ENCODE peak calls at places on chromosomes 4 and X, in ten cellular contexts. One of them, this sample, is unnamed.

GRCh38 chr4:105714071-105714521 is 5.5 kb downstream of the GSTCD start:
- DNase-seq in AG09319: no peak
- DNase-seq in activated B cell treated with CpG ODN at 0.5 μM for 24 hours: no peak
- DNase-seq in HepG2: no peak
- DNase-seq in IMR-90: no peak
- DNase-seq in GM13976: peak
- DNase-seq in mammary epithelial cell: peak
- DNase-seq in HCT116: no peak
- DNase-seq in WTC11: no peak
- DNase-seq in astrocyte of the spinal cord: no peak
- DNase-seq in this sample: no peak

GRCh38 chr4:86935499-86935832 is 655 bp downstream of the AFF1 start:
- DNase-seq in AG09319: no peak
- DNase-seq in activated B cell treated with CpG ODN at 0.5 μM for 24 hours: no peak
- DNase-seq in HepG2: no peak
- DNase-seq in IMR-90: no peak
- DNase-seq in GM13976: no peak
- DNase-seq in mammary epithelial cell: no peak
- DNase-seq in HCT116: no peak
- DNase-seq in WTC11: no peak
- DNase-seq in astrocyte of the spinal cord: no peak
- DNase-seq in this sample: no peak

GRCh38 chr4:58301384-58301783 is 1191.2 kb upstream of the IGFBP7 start:
- DNase-seq in AG09319: no peak
- DNase-seq in activated B cell treated with CpG ODN at 0.5 μM for 24 hours: no peak
- DNase-seq in HepG2: no peak
- DNase-seq in IMR-90: no peak
- DNase-seq in GM13976: no peak
- DNase-seq in mammary epithelial cell: no peak
- DNase-seq in HCT116: no peak
- DNase-seq in WTC11: no peak
- DNase-seq in astrocyte of the spinal cord: peak
- DNase-seq in this sample: no peak

GRCh38 chr4:5895287-5895686 is 2.4 kb upstream of the CRMP1 start:
- DNase-seq in AG09319: no peak
- DNase-seq in activated B cell treated with CpG ODN at 0.5 μM for 24 hours: no peak
- DNase-seq in HepG2: no peak
- DNase-seq in IMR-90: peak
- DNase-seq in GM13976: no peak
- DNase-seq in mammary epithelial cell: no peak
- DNase-seq in HCT116: no peak
- DNase-seq in WTC11: no peak
- DNase-seq in astrocyte of the spinal cord: no peak
- DNase-seq in this sample: no peak

GRCh38 chr4:179671609-179672008 is 2229.4 kb upstream of the AGA start:
- DNase-seq in AG09319: no peak
- DNase-seq in activated B cell treated with CpG ODN at 0.5 μM for 24 hours: no peak
- DNase-seq in HepG2: no peak
- DNase-seq in IMR-90: peak
- DNase-seq in GM13976: no peak
- DNase-seq in mammary epithelial cell: no peak
- DNase-seq in HCT116: no peak
- DNase-seq in WTC11: no peak
- DNase-seq in astrocyte of the spinal cord: peak
- DNase-seq in this sample: no peak

GRCh38 chr4:161650812-161651211 is 513.0 kb downstream of the FSTL5 start:
- DNase-seq in AG09319: no peak
- DNase-seq in activated B cell treated with CpG ODN at 0.5 μM for 24 hours: no peak
- DNase-seq in HepG2: no peak
- DNase-seq in IMR-90: no peak
- DNase-seq in GM13976: no peak
- DNase-seq in mammary epithelial cell: no peak
- DNase-seq in HCT116: no peak
- DNase-seq in WTC11: no peak
- DNase-seq in astrocyte of the spinal cord: no peak
- DNase-seq in this sample: no peak

GRCh38 chrX:71366674-71367256 is 608 bp downstream of the TAF1 start:
- DNase-seq in AG09319: no peak
- DNase-seq in activated B cell treated with CpG ODN at 0.5 μM for 24 hours: no peak
- DNase-seq in HepG2: no peak
- DNase-seq in IMR-90: peak
- DNase-seq in GM13976: peak
- DNase-seq in mammary epithelial cell: peak
- DNase-seq in HCT116: no peak
- DNase-seq in WTC11: peak
- DNase-seq in astrocyte of the spinal cord: peak
- DNase-seq in this sample: no peak

GRCh38 chrX:71514367-71515038 is 18.4 kb upstream of the OGT start:
- DNase-seq in AG09319: no peak
- DNase-seq in activated B cell treated with CpG ODN at 0.5 μM for 24 hours: no peak
- DNase-seq in HepG2: no peak
- DNase-seq in IMR-90: no peak
- DNase-seq in GM13976: peak
- DNase-seq in mammary epithelial cell: no peak
- DNase-seq in HCT116: no peak
- DNase-seq in WTC11: no peak
- DNase-seq in astrocyte of the spinal cord: no peak
- DNase-seq in this sample: no peak

GRCh38 chr4:85147481-85148076 is 181.1 kb upstream of the WDFY3 start:
- DNase-seq in AG09319: peak
- DNase-seq in activated B cell treated with CpG ODN at 0.5 μM for 24 hours: no peak
- DNase-seq in HepG2: peak
- DNase-seq in IMR-90: peak
- DNase-seq in GM13976: peak
- DNase-seq in mammary epithelial cell: peak
- DNase-seq in HCT116: peak
- DNase-seq in WTC11: peak
- DNase-seq in astrocyte of the spinal cord: peak
- DNase-seq in this sample: no peak

GRCh38 chrX:123648028-123648810 is 84.6 kb downstream of the THOC2 start:
- DNase-seq in AG09319: peak
- DNase-seq in activated B cell treated with CpG ODN at 0.5 μM for 24 hours: no peak
- DNase-seq in HepG2: peak
- DNase-seq in IMR-90: peak
- DNase-seq in GM13976: no peak
- DNase-seq in mammary epithelial cell: no peak
- DNase-seq in HCT116: no peak
- DNase-seq in WTC11: peak
- DNase-seq in astrocyte of the spinal cord: peak
- DNase-seq in this sample: no peak

GRCh38 chrX:34218063-34218462 is 85.9 kb upstream of the FAM47A start:
- DNase-seq in AG09319: no peak
- DNase-seq in activated B cell treated with CpG ODN at 0.5 μM for 24 hours: no peak
- DNase-seq in HepG2: no peak
- DNase-seq in IMR-90: no peak
- DNase-seq in GM13976: no peak
- DNase-seq in mammary epithelial cell: no peak
- DNase-seq in HCT116: no peak
- DNase-seq in WTC11: no peak
- DNase-seq in astrocyte of the spinal cord: no peak
- DNase-seq in this sample: no peak

GRCh38 chr4:168797738-168798375 is 212.2 kb downstream of the CBR4 start:
- DNase-seq in AG09319: no peak
- DNase-seq in activated B cell treated with CpG ODN at 0.5 μM for 24 hours: no peak
- DNase-seq in HepG2: no peak
- DNase-seq in IMR-90: no peak
- DNase-seq in GM13976: no peak
- DNase-seq in mammary epithelial cell: no peak
- DNase-seq in HCT116: no peak
- DNase-seq in WTC11: no peak
- DNase-seq in astrocyte of the spinal cord: no peak
- DNase-seq in this sample: no peak

GRCh38 chr4:34037280-34037679 is 2207.0 kb downstream of the ARAP2 start:
- DNase-seq in AG09319: no peak
- DNase-seq in activated B cell treated with CpG ODN at 0.5 μM for 24 hours: no peak
- DNase-seq in HepG2: no peak
- DNase-seq in IMR-90: no peak
- DNase-seq in GM13976: no peak
- DNase-seq in mammary epithelial cell: no peak
- DNase-seq in HCT116: no peak
- DNase-seq in WTC11: no peak
- DNase-seq in astrocyte of the spinal cord: no peak
- DNase-seq in this sample: no peak

GRCh38 chr4:147674073-147674472 is 9.9 kb downstream of the PRMT9 start:
- DNase-seq in AG09319: no peak
- DNase-seq in activated B cell treated with CpG ODN at 0.5 μM for 24 hours: no peak
- DNase-seq in HepG2: no peak
- DNase-seq in IMR-90: peak
- DNase-seq in GM13976: no peak
- DNase-seq in mammary epithelial cell: no peak
- DNase-seq in HCT116: no peak
- DNase-seq in WTC11: no peak
- DNase-seq in astrocyte of the spinal cord: no peak
- DNase-seq in this sample: no peak

GRCh38 chr4:59518005-59518823 is 1681.9 kb upstream of the ADGRL3 start:
- DNase-seq in AG09319: no peak
- DNase-seq in activated B cell treated with CpG ODN at 0.5 μM for 24 hours: no peak
- DNase-seq in HepG2: no peak
- DNase-seq in IMR-90: no peak
- DNase-seq in GM13976: no peak
- DNase-seq in mammary epithelial cell: no peak
- DNase-seq in HCT116: no peak
- DNase-seq in WTC11: peak
- DNase-seq in astrocyte of the spinal cord: no peak
- DNase-seq in this sample: peak

GRCh38 chrX:69231903-69232302 is 66.7 kb upstream of the PJA1 start:
- DNase-seq in AG09319: no peak
- DNase-seq in activated B cell treated with CpG ODN at 0.5 μM for 24 hours: no peak
- DNase-seq in HepG2: no peak
- DNase-seq in IMR-90: no peak
- DNase-seq in GM13976: no peak
- DNase-seq in mammary epithelial cell: peak
- DNase-seq in HCT116: no peak
- DNase-seq in WTC11: no peak
- DNase-seq in astrocyte of the spinal cord: no peak
- DNase-seq in this sample: no peak

GRCh38 chr4:26105815-26106699 is 192.0 kb downstream of the SMIM20 start:
- DNase-seq in AG09319: no peak
- DNase-seq in activated B cell treated with CpG ODN at 0.5 μM for 24 hours: no peak
- DNase-seq in HepG2: no peak
- DNase-seq in IMR-90: peak
- DNase-seq in GM13976: no peak
- DNase-seq in mammary epithelial cell: peak
- DNase-seq in HCT116: peak
- DNase-seq in WTC11: no peak
- DNase-seq in astrocyte of the spinal cord: peak
- DNase-seq in this sample: no peak

GRCh38 chrX:120213438-120214265 is 37.0 kb upstream of the ZBTB33 start:
- DNase-seq in AG09319: peak
- DNase-seq in activated B cell treated with CpG ODN at 0.5 μM for 24 hours: no peak
- DNase-seq in HepG2: peak
- DNase-seq in IMR-90: peak
- DNase-seq in GM13976: peak
- DNase-seq in mammary epithelial cell: peak
- DNase-seq in HCT116: peak
- DNase-seq in WTC11: peak
- DNase-seq in astrocyte of the spinal cord: peak
- DNase-seq in this sample: peak

GRCh38 chrX:37646254-37646653 is 39.3 kb upstream of the XK start:
- DNase-seq in AG09319: no peak
- DNase-seq in activated B cell treated with CpG ODN at 0.5 μM for 24 hours: no peak
- DNase-seq in HepG2: no peak
- DNase-seq in IMR-90: no peak
- DNase-seq in GM13976: no peak
- DNase-seq in mammary epithelial cell: no peak
- DNase-seq in HCT116: no peak
- DNase-seq in WTC11: no peak
- DNase-seq in astrocyte of the spinal cord: no peak
- DNase-seq in this sample: no peak
- TF ChIP-seq CTCF in AG09319: no peak
- TF ChIP-seq CTCF in activated B cell treated with CpG ODN at 0.5 μM for 24 hours: no peak
- TF ChIP-seq CTCF in HepG2: no peak
- TF ChIP-seq CTCF in IMR-90: no peak
- TF ChIP-seq CTCF in GM13976: no peak
- TF ChIP-seq CTCF in mammary epithelial cell: peak
- TF ChIP-seq CTCF in HCT116: no peak
- TF ChIP-seq CTCF in WTC11: no peak
- TF ChIP-seq CTCF in astrocyte of the spinal cord: peak
- TF ChIP-seq CTCF in this sample: no peak

DNA sequence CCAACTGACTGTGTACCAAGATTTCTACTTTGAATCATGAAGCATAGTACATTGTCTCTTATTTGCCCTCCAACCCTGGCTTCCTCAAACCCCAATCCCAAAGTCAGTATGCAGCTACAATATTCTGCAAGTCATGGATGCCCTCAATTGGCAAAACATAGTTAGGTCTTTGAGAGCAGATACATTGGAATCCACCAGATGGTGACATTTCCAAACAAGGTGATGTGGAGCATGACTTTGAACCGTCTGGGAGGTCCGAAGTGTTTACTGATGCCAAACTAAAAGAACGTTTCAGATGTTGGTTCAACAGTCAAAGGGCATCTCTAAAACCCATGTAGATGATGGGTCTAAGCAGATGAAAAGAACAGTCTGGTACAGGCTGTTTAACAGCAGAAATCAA is 43.7 kb upstream of the FRMD7 start:
- DNase-seq in AG09319: no peak
- DNase-seq in activated B cell treated with CpG ODN at 0.5 μM for 24 hours: no peak
- DNase-seq in HepG2: peak
- DNase-seq in IMR-90: peak
- DNase-seq in GM13976: no peak
- DNase-seq in mammary epithelial cell: no peak
- DNase-seq in HCT116: no peak
- DNase-seq in WTC11: no peak
- DNase-seq in astrocyte of the spinal cord: no peak
- DNase-seq in this sample: no peak
- TF ChIP-seq CTCF in AG09319: no peak
- TF ChIP-seq CTCF in activated B cell treated with CpG ODN at 0.5 μM for 24 hours: no peak
- TF ChIP-seq CTCF in HepG2: peak
- TF ChIP-seq CTCF in IMR-90: peak
- TF ChIP-seq CTCF in GM13976: no peak
- TF ChIP-seq CTCF in mammary epithelial cell: no peak
- TF ChIP-seq CTCF in HCT116: no peak
- TF ChIP-seq CTCF in WTC11: no peak
- TF ChIP-seq CTCF in astrocyte of the spinal cord: no peak
- TF ChIP-seq CTCF in this sample: no peak

DNA sequence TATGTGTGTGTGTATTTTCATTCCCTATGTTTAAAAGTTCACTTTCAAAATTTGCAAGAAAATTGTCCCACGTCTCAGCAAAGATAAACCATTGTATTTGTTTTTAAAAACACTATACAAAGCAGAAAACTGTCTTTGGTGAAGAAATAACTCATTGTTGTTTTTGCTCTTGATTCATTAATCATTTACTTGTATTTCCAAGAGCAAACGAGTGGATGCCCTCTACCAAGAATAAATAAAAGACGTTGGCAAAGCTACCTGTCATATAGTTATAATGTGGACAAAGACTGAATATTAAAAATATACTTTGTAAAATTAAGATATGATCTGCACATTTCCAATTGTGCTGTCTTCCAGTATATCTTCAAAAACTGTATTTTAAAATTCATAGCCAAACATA is 210.9 kb upstream of the NDST3 start:
- DNase-seq in AG09319: no peak
- DNase-seq in activated B cell treated with CpG ODN at 0.5 μM for 24 hours: no peak
- DNase-seq in HepG2: no peak
- DNase-seq in IMR-90: no peak
- DNase-seq in GM13976: no peak
- DNase-seq in mammary epithelial cell: no peak
- DNase-seq in HCT116: no peak
- DNase-seq in WTC11: no peak
- DNase-seq in astrocyte of the spinal cord: no peak
- DNase-seq in this sample: no peak
- TF ChIP-seq CTCF in AG09319: no peak
- TF ChIP-seq CTCF in activated B cell treated with CpG ODN at 0.5 μM for 24 hours: no peak
- TF ChIP-seq CTCF in HepG2: no peak
- TF ChIP-seq CTCF in IMR-90: no peak
- TF ChIP-seq CTCF in GM13976: no peak
- TF ChIP-seq CTCF in mammary epithelial cell: no peak
- TF ChIP-seq CTCF in HCT116: no peak
- TF ChIP-seq CTCF in WTC11: no peak
- TF ChIP-seq CTCF in astrocyte of the spinal cord: no peak
- TF ChIP-seq CTCF in this sample: no peak

GRCh38 chrX:88135735-88136134 is 611.3 kb upstream of the CPXCR1 start:
- DNase-seq in AG09319: no peak
- DNase-seq in activated B cell treated with CpG ODN at 0.5 μM for 24 hours: no peak
- DNase-seq in HepG2: peak
- DNase-seq in IMR-90: no peak
- DNase-seq in GM13976: no peak
- DNase-seq in mammary epithelial cell: no peak
- DNase-seq in HCT116: no peak
- DNase-seq in WTC11: no peak
- DNase-seq in astrocyte of the spinal cord: no peak
- DNase-seq in this sample: no peak
- TF ChIP-seq CTCF in AG09319: no peak
- TF ChIP-seq CTCF in activated B cell treated with CpG ODN at 0.5 μM for 24 hours: no peak
- TF ChIP-seq CTCF in HepG2: peak
- TF ChIP-seq CTCF in IMR-90: peak
- TF ChIP-seq CTCF in GM13976: no peak
- TF ChIP-seq CTCF in mammary epithelial cell: peak
- TF ChIP-seq CTCF in HCT116: no peak
- TF ChIP-seq CTCF in WTC11: no peak
- TF ChIP-seq CTCF in astrocyte of the spinal cord: no peak
- TF ChIP-seq CTCF in this sample: no peak